ENCODE peak calls at places on chromosome 9, in eight cellular contexts. D is CD8-positive, alpha-beta T cell; R is mammary epithelial cell; J is astrocyte of the spinal cord; L is aorta; N is HFF-Myc; Q is AG09309; T is BJ. U is an unnamed sample.

GRCh38 chr9:97980918-97981827 is 2.0 kb upstream of the ANP32B start:
- DNase-seq in D (no peak), R (peak), J (no peak), L (no peak), N (no peak), Q (no peak), T (no peak), U (no peak)

GRCh38 chr9:88936668-88937067 is 54.6 kb upstream of the S1PR3 start:
- DNase-seq in D (no peak), R (no peak), J (no peak), L (no peak), N (no peak), Q (no peak), T (no peak), U (no peak)

GRCh38 chr9:97934321-97935115 is 3.5 kb downstream of the HEMGN start:
- DNase-seq in D (no peak), R (no peak), J (no peak), L (no peak), N (no peak), Q (no peak), T (no peak), U (no peak)

GRCh38 chr9:23826120-23826629 is at the start of gene ELAVL2:
- DNase-seq in D (no peak), R (peak), J (peak), L (peak), N (peak), Q (peak), T (peak), U (peak)

GRCh38 chr9:124257865-124258764 is at the start of gene NEK6:
- DNase-seq in D (peak), R (peak), J (no peak), L (peak), N (no peak), Q (no peak), T (no peak), U (no peak)

GRCh38 chr9:16090907-16091629 is 538.2 kb downstream of the CCDC171 start:
- DNase-seq in D (no peak), R (no peak), J (no peak), L (no peak), N (no peak), Q (no peak), T (no peak), U (no peak)

GRCh38 chr9:86600291-86600690 is 246.1 kb upstream of the TUT7 start:
- DNase-seq in D (no peak), R (peak), J (peak), L (no peak), N (peak), Q (no peak), T (no peak), U (no peak)

GRCh38 chr9:109253637-109254284 is 67.1 kb downstream of the EPB41L4B start:
- DNase-seq in D (no peak), R (peak), J (peak), L (peak), N (no peak), Q (no peak), T (no peak), U (no peak)

GRCh38 chr9:14565352-14565956 is 127.8 kb downstream of the ZDHHC21 start:
- DNase-seq in D (no peak), R (no peak), J (no peak), L (no peak), N (no peak), Q (no peak), T (no peak), U (no peak)

GRCh38 chr9:122368642-122369041 is 2.2 kb upstream of the PTGS1 start:
- DNase-seq in D (no peak), R (no peak), J (no peak), L (no peak), N (no peak), Q (no peak), T (no peak), U (no peak)

GRCh38 chr9:33718987-33719386 is 76.4 kb upstream of the PRSS3 start:
- DNase-seq in D (no peak), R (no peak), J (no peak), L (peak), N (no peak), Q (no peak), T (no peak), U (no peak)

GRCh38 chr9:97704851-97705250 is 7.7 kb upstream of the XPA start:
- DNase-seq in D (no peak), R (peak), J (no peak), L (no peak), N (no peak), Q (no peak), T (no peak), U (no peak)

GRCh38 chr9:129500863-129501770 is 119.8 kb downstream of the C9orf50 start:
- DNase-seq in D (no peak), R (no peak), J (no peak), L (no peak), N (no peak), Q (no peak), T (no peak), U (no peak)

GRCh38 chr9:99019523-99020331 is 76.0 kb downstream of the COL15A1 start:
- DNase-seq in D (no peak), R (peak), J (peak), L (no peak), N (peak), Q (peak), T (peak), U (peak)

GRCh38 chr9:100425758-100426157 is 1.2 kb upstream of the MSANTD3 start:
- DNase-seq in D (no peak), R (peak), J (no peak), L (no peak), N (no peak), Q (no peak), T (no peak), U (no peak)

GRCh38 chr9:104984994-104985393 is 57.0 kb upstream of the ABCA1 start:
- DNase-seq in D (no peak), R (no peak), J (no peak), L (no peak), N (no peak), Q (no peak), T (no peak), U (no peak)

GRCh38 chr9:114226289-114227055 is 71.1 kb downstream of the COL27A1 start:
- DNase-seq in D (no peak), R (no peak), J (no peak), L (no peak), N (no peak), Q (no peak), T (no peak), U (no peak)

GRCh38 chr9:20584968-20585643 is 37.2 kb downstream of the MLLT3 start:
- DNase-seq in D (no peak), R (no peak), J (no peak), L (no peak), N (no peak), Q (no peak), T (no peak), U (no peak)

GRCh38 chr9:16207161-16207560 is 654.3 kb downstream of the CCDC171 start:
- DNase-seq in D (peak), R (no peak), J (peak), L (peak), N (no peak), Q (no peak), T (no peak), U (no peak)

GRCh38 chr9:72476100-72476499 is 45.3 kb upstream of the TMC1 start:
- DNase-seq in D (no peak), R (no peak), J (no peak), L (no peak), N (no peak), Q (no peak), T (no peak), U (no peak)

GRCh38 chr9:1514241-1514640 is 464.1 kb downstream of the DMRT2 start:
- DNase-seq in D (no peak), R (no peak), J (no peak), L (no peak), N (no peak), Q (no peak), T (no peak), U (no peak)

GRCh38 chr9:83005963-83006362 is 57.0 kb downstream of the RASEF start:
- DNase-seq in D (no peak), R (no peak), J (no peak), L (no peak), N (no peak), Q (no peak), T (no peak), U (no peak)

GRCh38 chr9:75027187-75028107 is 646 bp downstream of the CARNMT1 start:
- DNase-seq in D (peak), R (peak), J (peak), L (peak), N (peak), Q (no peak), T (no peak), U (peak)

GRCh38 chr9:125103770-125104169 is 39.6 kb downstream of the SCAI start:
- DNase-seq in D (no peak), R (no peak), J (no peak), L (no peak), N (no peak), Q (no peak), T (no peak), U (no peak)

GRCh38 chr9:132733133-132733815 is 63.0 kb downstream of the GTF3C4 start:
- DNase-seq in D (no peak), R (no peak), J (no peak), L (no peak), N (no peak), Q (no peak), T (no peak), U (no peak)

GRCh38 chr9:125180876-125181275 is 8.7 kb downstream of the PPP6C start:
- DNase-seq in D (no peak), R (no peak), J (no peak), L (no peak), N (no peak), Q (no peak), T (no peak), U (no peak)

GRCh38 chr9:94921656-94922055 is 195.2 kb downstream of the AOPEP start:
- DNase-seq in D (no peak), R (no peak), J (no peak), L (no peak), N (no peak), Q (no peak), T (no peak), U (no peak)

GRCh38 chr9:93557366-93558137 is 18.8 kb upstream of the PHF2 start:
- DNase-seq in D (no peak), R (no peak), J (no peak), L (no peak), N (no peak), Q (no peak), T (no peak), U (no peak)

GRCh38 chr9:108463927-108464606 is 391.7 kb downstream of the ACTL7B start:
- DNase-seq in D (no peak), R (no peak), J (peak), L (peak), N (no peak), Q (no peak), T (no peak), U (no peak)

DNA sequence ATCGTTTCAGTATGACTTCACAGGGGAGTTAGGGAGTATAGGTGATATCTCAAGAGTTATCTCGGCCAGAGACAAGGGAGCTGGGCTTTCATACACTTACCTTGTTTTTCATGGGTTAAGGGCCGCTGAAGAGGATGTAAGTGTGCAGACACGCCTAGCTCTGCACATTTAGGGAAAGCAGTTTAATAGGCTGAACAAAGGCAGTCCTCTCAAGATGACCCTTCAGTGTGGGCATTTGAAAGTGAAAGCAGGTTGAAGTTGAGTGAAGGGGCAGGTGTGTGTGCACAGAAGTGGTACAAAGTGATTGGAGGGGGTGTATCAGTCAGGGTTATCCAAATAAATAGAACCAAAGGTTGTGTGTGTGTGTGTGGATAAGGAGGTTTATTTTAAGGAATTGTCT is 33.1 kb upstream of the PRXL2C start:
- DNase-seq in D (no peak), R (no peak), J (no peak), L (no peak), N (no peak), Q (no peak), T (no peak), U (no peak)
- H3K4me3 ChIP-seq in D (no peak), R (no peak), J (no peak), L (no peak), N (no peak), Q (no peak), T (no peak), U (no peak)

GRCh38 chr9:133904371-133905090 is 87.6 kb downstream of the VAV2 start:
- DNase-seq in D (no peak), R (no peak), J (peak), L (no peak), N (no peak), Q (no peak), T (no peak), U (no peak)

GRCh38 chr9:133905493-133905892 is 86.6 kb downstream of the VAV2 start:
- DNase-seq in D (no peak), R (no peak), J (no peak), L (no peak), N (no peak), Q (no peak), T (no peak), U (no peak)

GRCh38 chr9:133897675-133898074 is 94.4 kb downstream of the VAV2 start:
- DNase-seq in D (no peak), R (no peak), J (no peak), L (no peak), N (peak), Q (no peak), T (peak), U (no peak)

GRCh38 chr9:133906218-133906617 is 85.9 kb downstream of the VAV2 start:
- DNase-seq in D (no peak), R (no peak), J (no peak), L (no peak), N (no peak), Q (no peak), T (no peak), U (no peak)

DNA sequence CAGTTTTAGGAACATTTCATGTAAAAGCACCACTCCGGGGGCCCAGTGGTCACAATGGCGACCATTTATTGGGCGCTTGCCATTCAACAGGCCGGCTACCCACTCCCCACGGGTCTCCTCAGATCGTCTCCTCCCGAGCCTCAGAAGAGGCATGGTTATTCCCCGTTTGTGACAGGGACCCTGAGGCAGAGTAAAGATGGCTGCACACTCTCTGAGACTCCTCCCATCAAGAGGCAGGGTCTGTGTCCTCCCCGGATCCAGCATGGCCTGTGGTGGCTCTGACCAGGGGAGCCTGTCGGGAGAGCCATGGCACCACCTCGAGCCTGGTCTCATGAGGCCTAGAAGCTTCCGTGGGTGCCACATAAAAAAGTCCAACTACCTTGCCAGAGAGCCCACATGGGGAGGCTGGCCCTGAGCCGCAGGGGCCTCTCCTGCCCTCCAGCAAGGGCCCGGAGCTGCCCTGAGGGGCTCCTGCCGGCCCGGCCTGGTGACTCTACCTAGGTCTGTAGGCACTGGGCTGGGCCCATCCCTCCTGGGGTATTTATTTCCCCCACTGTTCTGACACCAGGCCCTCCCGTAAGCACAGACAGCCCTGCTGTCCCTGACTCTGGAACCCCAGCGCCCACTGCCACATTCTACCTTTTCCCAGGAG is 90.8 kb downstream of the VAV2 start:
- DNase-seq in D (no peak), R (no peak), J (no peak), L (no peak), N (no peak), Q (no peak), T (no peak), U (no peak)
- H3K4me3 ChIP-seq in D (no peak), R (no peak), J (no peak), L (no peak), N (no peak), Q (no peak), T (no peak), U (no peak)

DNA sequence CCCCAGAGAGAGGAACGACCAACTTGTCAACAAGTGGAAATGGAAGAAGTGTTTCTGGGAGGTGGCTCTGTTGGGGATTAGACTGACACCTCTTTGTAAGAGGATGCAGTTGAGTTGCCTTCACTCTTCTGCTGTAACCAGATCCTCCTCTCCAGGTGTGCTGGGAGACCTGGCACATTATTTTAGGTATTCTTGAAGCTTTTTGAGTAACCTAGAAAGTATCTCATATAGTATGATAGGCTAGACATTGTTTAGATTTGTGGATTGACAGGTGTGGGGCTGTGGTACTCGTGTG is 21.6 kb downstream of the SNX30 start:
- DNase-seq in D (no peak), R (no peak), J (no peak), L (no peak), N (no peak), Q (no peak), T (no peak), U (no peak)
- H3K4me3 ChIP-seq in D (no peak), R (no peak), J (no peak), L (no peak), N (no peak), Q (no peak), T (no peak), U (no peak)

DNA sequence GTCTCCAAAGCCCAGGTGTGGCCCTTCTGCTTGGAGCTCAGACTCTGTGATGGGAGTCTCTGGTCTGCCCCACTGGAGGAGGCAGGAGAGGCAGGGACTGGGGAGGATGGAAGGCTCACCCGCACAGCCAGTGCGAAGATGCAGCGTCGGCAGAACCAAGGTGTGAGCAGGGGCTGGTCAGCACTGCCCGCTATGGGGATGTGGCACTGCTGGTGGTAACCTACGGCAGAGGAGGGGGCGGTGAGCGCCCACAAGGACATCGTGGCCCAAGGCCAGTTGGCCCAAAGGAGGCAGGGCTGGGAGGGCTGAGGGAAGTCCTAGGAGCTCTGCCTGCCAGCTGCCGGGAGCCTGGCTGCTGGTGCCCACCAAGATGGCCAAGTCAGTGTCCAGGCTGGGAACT is 7.3 kb downstream of the PHF19 start:
- DNase-seq in D (no peak), R (no peak), J (no peak), L (peak), N (no peak), Q (no peak), T (no peak), U (no peak)
- H3K4me3 ChIP-seq in D (no peak), R (no peak), J (no peak), L (no peak), N (no peak), Q (no peak), T (no peak), U (no peak)

GRCh38 chr9:22413884-22414283 is 32.7 kb upstream of the DMRTA1 start:
- DNase-seq in D (no peak), R (peak), J (peak), L (no peak), N (no peak), Q (no peak), T (no peak), U (peak)

GRCh38 chr9:22415941-22416691 is 30.5 kb upstream of the DMRTA1 start:
- DNase-seq in D (no peak), R (no peak), J (no peak), L (no peak), N (no peak), Q (no peak), T (no peak), U (no peak)

GRCh38 chr9:22416692-22417060 is 29.9 kb upstream of the DMRTA1 start:
- DNase-seq in D (no peak), R (peak), J (peak), L (no peak), N (no peak), Q (no peak), T (no peak), U (no peak)
- H3K4me3 ChIP-seq in D (no peak), R (no peak), J (no peak), L (no peak), N (no peak), Q (no peak), T (no peak), U (no peak)

GRCh38 chr9:130780415-130780814 is 54.6 kb upstream of the ABL1 start:
- DNase-seq in D (no peak), R (no peak), J (no peak), L (no peak), N (no peak), Q (no peak), T (no peak), U (no peak)
- H3K4me3 ChIP-seq in D (no peak), R (no peak), J (no peak), L (peak), N (no peak), Q (peak), T (peak), U (no peak)